ENCODE peak calls at places on chromosomes 11 and 22, in four cellular contexts. D is mesenchymal stem cell; N is OCI-LY7; G is CD8-positive, alpha-beta T cell. Z is an unnamed sample.

GRCh38 chr11:86537541-86538222 is 134.7 kb downstream of the ME3 start:
- DNase-seq in D (no peak), N (no peak), G (no peak), Z (no peak)

GRCh38 chr11:7595016-7595869 is 78.1 kb downstream of the CYB5R2 start:
- DNase-seq in D (no peak), N (no peak), G (no peak), Z (no peak)

GRCh38 chr22:49553518-49554295 is 274.0 kb downstream of the BRD1 start:
- DNase-seq in D (no peak), N (no peak), G (no peak), Z (no peak)

GRCh38 chr11:77083553-77084245 is 16.9 kb downstream of the CAPN5 start:
- DNase-seq in D (no peak), N (no peak), G (no peak), Z (no peak)

GRCh38 chr11:40139507-40139906 is 1319.9 kb downstream of the LRRC4C start:
- DNase-seq in D (no peak), N (no peak), G (no peak), Z (no peak)

GRCh38 chr11:79160786-79161403 is 279.9 kb downstream of the TENM4 start:
- DNase-seq in D (peak; percentile 34), N (no peak), G (no peak), Z (no peak)

GRCh38 chr11:28939381-28939780 is 831.2 kb downstream of the METTL15 start:
- DNase-seq in D (no peak), N (no peak), G (no peak), Z (no peak)

GRCh38 chr11:71396548-71397123 is 51.6 kb downstream of the DHCR7 start:
- DNase-seq in D (no peak), N (no peak), G (no peak), Z (no peak)

GRCh38 chr11:128448981-128449713 is 138.2 kb downstream of the ETS1 start:
- DNase-seq in D (no peak), N (no peak), G (no peak), Z (no peak)

GRCh38 chr11:86802601-86803051 is 2.3 kb downstream of the PRSS23 start:
- DNase-seq in D (peak; percentile 75), N (peak; percentile 5), G (no peak), Z (no peak)

GRCh38 chr11:70445605-70446004 is 47.3 kb downstream of the CTTN start:
- DNase-seq in D (no peak), N (no peak), G (no peak), Z (no peak)

GRCh38 chr11:93155738-93156137 is 42.1 kb downstream of the SLC36A4 start:
- DNase-seq in D (no peak), N (no peak), G (no peak), Z (no peak)

GRCh38 chr11:85394288-85394687 is 232.9 kb downstream of the DLG2 start:
- DNase-seq in D (no peak), N (no peak), G (no peak), Z (no peak)

GRCh38 chr22:31692186-31692886 is 30.3 kb upstream of the PISD start:
- DNase-seq in D (peak; percentile 63), N (no peak), G (no peak), Z (no peak)

GRCh38 chr11:2378527-2379210 is 1.6 kb downstream of the CD81 start:
- DNase-seq in D (peak; percentile 65), N (no peak), G (no peak), Z (no peak)

GRCh38 chr11:3178349-3178748 is 13.2 kb upstream of the OSBPL5 start:
- DNase-seq in D (peak; percentile 61), N (no peak), G (no peak), Z (no peak)

GRCh38 chr22:19941365-19942070 is at the start of the genes COMT and TXNRD2:
- DNase-seq in D (peak; percentile 51), N (peak; percentile 84), G (peak; percentile 73), Z (no peak)

GRCh38 chr11:70078796-70079616 is 889 bp downstream of the ANO1 start:
- DNase-seq in D (no peak), N (no peak), G (no peak), Z (no peak)

GRCh38 chr11:123702137-123702536 is 39.3 kb downstream of the ZNF202 start:
- DNase-seq in D (no peak), N (no peak), G (no peak), Z (no peak)

GRCh38 chr11:69721061-69721460 is 17.2 kb upstream of the FGF19 start:
- DNase-seq in D (no peak), N (no peak), G (no peak), Z (no peak)

GRCh38 chr11:77636738-77637344 is 753 bp downstream of the CLNS1A start:
- DNase-seq in D (peak; percentile 17), N (peak; percentile 26), G (no peak), Z (no peak)

GRCh38 chr22:25375683-25376082 is 156.2 kb downstream of the CRYBB2 start:
- DNase-seq in D (no peak), N (no peak), G (no peak), Z (no peak)

GRCh38 chr11:36035454-36035853 is 91.6 kb downstream of the LDLRAD3 start:
- DNase-seq in D (no peak), N (no peak), G (no peak), Z (no peak)

GRCh38 chr11:36030707-36031365 is 87.0 kb downstream of the LDLRAD3 start:
- DNase-seq in D (peak; percentile 75), N (no peak), G (no peak), Z (no peak)

GRCh38 chr11:36034572-36035331 is 90.9 kb downstream of the LDLRAD3 start:
- DNase-seq in D (peak; percentile 90), N (no peak), G (no peak), Z (no peak)

GRCh38 chr11:36033936-36034335 is 90.1 kb downstream of the LDLRAD3 start:
- DNase-seq in D (no peak), N (no peak), G (no peak), Z (no peak)

GRCh38 chr11:36033082-36033751 is 89.4 kb downstream of the LDLRAD3 start:
- DNase-seq in D (peak; percentile 61), N (no peak), G (no peak), Z (no peak)
- H3K4me3 ChIP-seq in D (no peak overlapping the region), N (no peak overlapping the region), G (no peak overlapping the region), Z (no peak overlapping the region)

GRCh38 chr22:39415506-39415905 is 15.9 kb downstream of the TAB1 start:
- DNase-seq in D (no peak), N (no peak), G (no peak), Z (no peak)
- H3K4me3 ChIP-seq in D (no peak overlapping the region), N (no peak overlapping the region), G (no peak overlapping the region), Z (no peak overlapping the region)

DNA sequence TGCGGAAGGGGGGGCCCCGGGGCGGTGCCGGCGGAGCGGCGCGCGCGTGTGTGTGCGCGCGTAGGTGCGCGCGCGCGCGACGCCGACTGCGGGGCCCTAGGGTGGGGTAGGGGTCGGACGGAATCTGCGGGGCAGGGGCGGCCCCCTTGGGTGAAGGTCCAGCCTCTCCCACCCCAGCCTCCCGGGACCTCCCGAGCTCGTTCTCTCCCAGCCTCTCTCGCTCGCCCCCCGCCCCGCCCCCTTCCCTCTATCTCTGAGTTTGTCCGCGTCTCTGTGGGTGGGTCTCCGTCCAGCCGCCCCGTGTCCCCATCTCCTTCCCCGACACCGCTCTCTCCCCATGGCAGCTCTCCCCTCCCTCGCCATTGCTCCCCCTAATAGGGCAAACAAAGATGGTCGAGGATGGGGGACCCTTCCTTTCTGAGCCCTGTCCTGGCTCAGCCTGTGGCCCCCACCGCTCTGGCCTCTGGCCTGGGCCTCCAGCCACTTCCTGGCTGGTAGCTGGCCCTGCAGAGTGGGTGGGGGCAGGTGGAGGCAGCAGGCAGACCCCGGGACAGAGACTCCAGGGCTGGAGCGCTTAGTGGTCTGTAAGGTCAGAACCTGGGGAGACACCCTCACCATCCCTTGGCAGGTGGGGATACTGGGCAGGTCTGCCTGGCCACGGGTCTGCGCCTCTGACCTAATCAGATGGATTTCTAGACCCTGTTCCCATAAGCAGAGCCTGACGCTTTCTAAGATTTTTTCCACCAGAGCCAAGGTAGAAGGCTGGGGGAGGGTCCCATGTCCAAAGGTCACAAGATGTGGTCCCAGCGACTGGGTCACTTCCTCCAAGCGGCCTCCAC is 32.9 kb upstream of the PRR5 start:
- DNase-seq in D (no peak), N (no peak), G (no peak), Z (no peak)
- H3K4me3 ChIP-seq in D (peak overlapping the region; percentile 78), N (no peak overlapping the region), G (peak overlapping the region; percentile 60), Z (peak overlapping the region; percentile 73)

GRCh38 chr11:105092255-105093239 is 47.0 kb downstream of the CARD18 start:
- DNase-seq in D (peak; percentile 37), N (no peak), G (no peak), Z (no peak)
- H3K4me3 ChIP-seq in D (no peak overlapping the region), N (no peak overlapping the region), G (no peak overlapping the region), Z (no peak overlapping the region)

GRCh38 chr22:35996596-35996995 is 32.0 kb downstream of the RBFOX2 start:
- DNase-seq in D (no peak), N (no peak), G (no peak), Z (no peak)

GRCh38 chr22:35995772-35996171 is 32.9 kb downstream of the RBFOX2 start:
- DNase-seq in D (peak; percentile 99), N (no peak), G (no peak), Z (no peak)

GRCh38 chr22:35993048-35993714 is 35.4 kb downstream of the RBFOX2 start:
- DNase-seq in D (no peak), N (no peak), G (no peak), Z (no peak)

GRCh38 chr22:35997438-35997837 is 31.2 kb downstream of the RBFOX2 start:
- DNase-seq in D (peak; percentile 91), N (no peak), G (no peak), Z (no peak)

GRCh38 chr22:35995345-35995744 is 33.3 kb downstream of the RBFOX2 start:
- DNase-seq in D (no peak), N (no peak), G (no peak), Z (no peak)
- H3K4me3 ChIP-seq in D (no peak overlapping the region), N (no peak overlapping the region), G (no peak overlapping the region), Z (no peak overlapping the region)